ENCODE peak calls at places on chromosome 22, in five cellular contexts. N is stomach, C is esophagus muscularis mucosa, Z is SK-N-SH, T is Panc1. E is an unnamed sample.

GRCh38 chr22:44484618-44485017 is 13.4 kb downstream of the RTL6 start:
- DNase-seq in N (no peak), T (no peak), Z (no peak), C (peak; percentile 79), E (no peak)

GRCh38 chr22:42942351-42942750 is 72.6 kb downstream of the PACSIN2 start:
- DNase-seq in N (no peak), T (no peak), Z (no peak), C (no peak), E (no peak)

GRCh38 chr22:42188808-42189447 is 58.3 kb upstream of the CYP2D6 start:
- DNase-seq in Z (no peak), T (no peak), N (no peak), C (no peak), E (no peak)

GRCh38 chr22:30634477-30635233 is 926 bp upstream of the SLC35E4 start:
- DNase-seq in Z (peak; percentile 90), C (peak; percentile 97), N (peak; percentile 90), T (peak; percentile 73), E (peak; percentile 40)

GRCh38 chr22:38260760-38261477 is 11.9 kb downstream of the TMEM184B start:
- DNase-seq in N (no peak), Z (no peak), T (no peak), C (no peak), E (no peak)

GRCh38 chr22:23289851-23290724 is 109.8 kb downstream of the BCR start:
- DNase-seq in C (no peak), Z (peak; percentile 89), N (peak; percentile 67), T (peak; percentile 25), E (no peak)

GRCh38 chr22:35313311-35314121 is 13.8 kb downstream of the TOM1 start:
- DNase-seq in C (no peak), Z (no peak), T (peak; percentile 53), N (peak; percentile 24), E (no peak)

GRCh38 chr22:49268924-49269323 is 558.7 kb downstream of the BRD1 start:
- DNase-seq in Z (no peak), N (peak; percentile 3), T (no peak), C (no peak), E (no peak)

GRCh38 chr22:30502153-30502552 is 3.3 kb downstream of the SEC14L4 start:
- DNase-seq in T (no peak), N (no peak), C (no peak), Z (no peak), E (no peak)

GRCh38 chr22:20459862-20460261 is 22.2 kb upstream of the SCARF2 start:
- DNase-seq in C (no peak), T (no peak), N (no peak), Z (no peak), E (no peak)

GRCh38 chr22:37549704-37550059 is 10.6 kb upstream of the CDC42EP1 start:
- DNase-seq in Z (peak; percentile 62), T (no peak), N (peak; percentile 90), C (no peak), E (no peak)

GRCh38 chr22:39658806-39659463 is 88.4 kb downstream of the CACNA1I start:
- DNase-seq in Z (no peak), C (no peak), N (no peak), T (no peak), E (no peak)

GRCh38 chr22:39662677-39663034 is 92.1 kb downstream of the CACNA1I start:
- DNase-seq in Z (no peak), N (no peak), C (no peak), T (no peak), E (no peak)

GRCh38 chr22:39663751-39664150 is 93.2 kb downstream of the CACNA1I start:
- DNase-seq in T (no peak), C (no peak), N (peak; percentile 45), Z (no peak), E (no peak)

GRCh38 chr22:39661842-39662676 is 91.5 kb downstream of the CACNA1I start:
- DNase-seq in Z (no peak), C (no peak), T (no peak), N (peak; percentile 37), E (no peak)

DNA sequence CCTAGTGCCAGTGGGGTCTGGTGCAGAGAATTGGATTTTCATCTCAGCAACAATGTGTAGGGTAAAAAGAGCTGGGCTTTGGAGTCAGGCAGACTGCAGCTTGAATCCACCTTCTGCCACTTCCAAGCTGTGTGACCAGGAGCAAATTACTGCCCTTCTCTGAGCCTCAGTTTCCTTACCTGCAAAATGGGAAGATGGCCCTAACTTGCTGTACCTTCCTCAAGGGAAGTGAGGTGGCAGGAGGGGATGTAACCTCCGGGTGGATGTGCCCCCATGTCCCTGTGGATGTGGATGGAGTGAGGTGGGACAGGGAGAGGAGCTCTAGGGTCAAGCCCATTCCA is 90.9 kb downstream of the CACNA1I start:
- DNase-seq in Z (no peak), T (no peak), N (no peak), C (no peak), E (no peak)
- H3K4me3 ChIP-seq in Z (no peak overlapping the region), T (no peak overlapping the region), N (no peak overlapping the region), C (no peak overlapping the region), E (no peak overlapping the region)

GRCh38 chr22:19432092-19432844 is at the start of gene MRPL40:
- DNase-seq in T (peak; percentile 39), C (peak; percentile 96), N (peak; percentile 94), Z (peak; percentile 98), E (no peak)

GRCh38 chr22:19429950-19430889 is 1.3 kb downstream of the HIRA start:
- DNase-seq in Z (peak; percentile 40), N (peak; percentile 40), T (no peak), C (no peak), E (no peak)

GRCh38 chr22:19434829-19435580 is 2.7 kb downstream of the MRPL40 start:
- DNase-seq in N (no peak), C (no peak), Z (no peak), T (no peak), E (no peak)

GRCh38 chr22:19430890-19431541 is 517 bp downstream of the HIRA start:
- DNase-seq in C (no peak), Z (peak; percentile 62), N (peak; percentile 65), T (no peak), E (no peak)

DNA sequence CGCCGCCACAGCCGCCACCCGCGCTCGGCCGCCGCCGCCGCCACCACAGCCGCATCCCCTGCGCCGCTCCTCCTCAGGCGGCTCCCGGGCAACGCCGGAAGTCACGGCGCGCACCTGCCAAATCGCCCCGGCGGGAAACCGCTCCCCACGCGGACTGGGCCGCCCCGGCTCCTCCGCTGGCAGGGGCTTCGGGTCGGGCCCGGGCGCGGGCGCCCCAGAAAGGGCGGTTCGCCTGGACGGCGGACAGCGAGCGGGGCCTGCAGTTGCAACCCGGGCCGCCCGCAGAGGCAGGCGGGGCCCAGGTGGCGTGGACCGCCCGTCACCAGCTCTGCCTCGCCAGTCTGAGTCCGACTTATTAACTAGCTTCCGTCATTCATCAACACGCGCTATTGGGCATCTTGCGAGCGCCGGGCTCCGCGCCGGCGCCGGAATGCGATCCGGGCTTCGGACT is at the start of gene HIRA:
- DNase-seq in Z (peak; percentile 92), N (peak; percentile 84), C (no peak), T (no peak), E (no peak)
- TF ChIP-seq POLR2AphosphoS5 in Z (no peak), N (peak; percentile 50), C (peak; percentile 76), T (no peak), E (no peak)

DNA sequence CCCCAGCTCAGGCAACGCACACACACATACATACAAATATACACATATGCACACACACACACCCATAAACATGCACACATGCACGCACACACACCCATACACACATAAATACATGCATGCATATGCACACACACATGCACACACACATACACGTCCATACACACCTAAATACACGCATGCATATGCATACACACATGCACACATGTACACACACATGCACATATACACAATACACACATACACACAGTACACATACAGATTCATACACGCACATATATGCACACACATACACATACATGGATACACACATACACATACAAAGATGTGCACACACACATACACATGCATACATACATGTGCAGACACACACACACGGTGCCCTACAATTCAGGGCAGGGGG is 496.6 kb downstream of the TBC1D22A start:
- DNase-seq in C (no peak), T (no peak), Z (no peak), N (no peak), E (no peak)
- H3K9me3 ChIP-seq in C (no peaks in the 10 kb centered on the region), T (no peaks in the 10 kb centered on the region), Z (no peaks in the 10 kb centered on the region), N (peaks cover 3% of the 10 kb centered on the region), E (no peaks in the 10 kb centered on the region)

GRCh38 chr22:28736296-28737155 is 5.1 kb downstream of the CHEK2 start:
- DNase-seq in N (no peak), C (no peak), Z (no peak), T (no peak), E (no peak)
- H3K4me3 ChIP-seq in N (no peak overlapping the region), C (no peak overlapping the region), Z (no peak overlapping the region), T (no peak overlapping the region), E (no peak overlapping the region)

GRCh38 chr22:25081409-25081824 is 118.2 kb upstream of the CRYBB3 start:
- DNase-seq in C (no peak), Z (peak; percentile 58), N (peak; percentile 57), T (peak; percentile 17), E (no peak)

GRCh38 chr22:25082096-25082495 is 117.6 kb upstream of the CRYBB3 start:
- DNase-seq in C (no peak), N (no peak), Z (no peak), T (no peak), E (no peak)

GRCh38 chr22:25083414-25084166 is 116.1 kb upstream of the CRYBB3 start:
- DNase-seq in T (no peak), C (no peak), N (no peak), Z (peak; percentile 30), E (no peak)

GRCh38 chr22:25078591-25078990 is 121.1 kb upstream of the CRYBB3 start:
- DNase-seq in C (no peak), Z (no peak), T (no peak), N (no peak), E (no peak)

DNA sequence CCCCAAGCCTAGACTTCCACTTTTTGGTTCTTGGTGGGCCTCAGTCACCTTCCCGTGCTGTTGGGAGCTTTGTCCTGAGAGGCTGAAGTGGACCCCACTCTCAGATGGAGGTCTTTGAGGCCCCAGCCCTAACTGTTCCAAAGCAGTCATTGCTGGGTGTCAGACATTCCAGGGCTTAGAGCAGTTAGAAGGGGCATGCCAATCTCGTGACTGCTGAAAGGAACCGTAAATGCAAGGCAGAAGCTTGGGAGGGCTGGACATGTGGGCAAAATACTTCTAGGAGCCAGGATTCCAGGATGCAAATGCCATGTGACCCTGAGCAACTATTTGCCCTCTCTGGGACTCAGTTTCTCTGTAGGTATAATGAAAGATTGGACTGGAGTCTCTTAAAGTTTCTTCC is 118.8 kb upstream of the CRYBB3 start:
- DNase-seq in T (no peak), Z (no peak), C (no peak), N (no peak), E (no peak)
- TF ChIP-seq POLR2AphosphoS5 in T (no peak), Z (no peak), C (no peak), N (no peak), E (no peak)

GRCh38 chr22:47202819-47203553 is 440.5 kb downstream of the TBC1D22A start:
- DNase-seq in N (no peak), T (no peak), C (peak; percentile 81), Z (no peak), E (no peak)
- H3K9me3 ChIP-seq in N (no peaks in the 10 kb centered on the region), T (no peaks in the 10 kb centered on the region), C (no peaks in the 10 kb centered on the region), Z (no peaks in the 10 kb centered on the region), E (no peaks in the 10 kb centered on the region)

DNA sequence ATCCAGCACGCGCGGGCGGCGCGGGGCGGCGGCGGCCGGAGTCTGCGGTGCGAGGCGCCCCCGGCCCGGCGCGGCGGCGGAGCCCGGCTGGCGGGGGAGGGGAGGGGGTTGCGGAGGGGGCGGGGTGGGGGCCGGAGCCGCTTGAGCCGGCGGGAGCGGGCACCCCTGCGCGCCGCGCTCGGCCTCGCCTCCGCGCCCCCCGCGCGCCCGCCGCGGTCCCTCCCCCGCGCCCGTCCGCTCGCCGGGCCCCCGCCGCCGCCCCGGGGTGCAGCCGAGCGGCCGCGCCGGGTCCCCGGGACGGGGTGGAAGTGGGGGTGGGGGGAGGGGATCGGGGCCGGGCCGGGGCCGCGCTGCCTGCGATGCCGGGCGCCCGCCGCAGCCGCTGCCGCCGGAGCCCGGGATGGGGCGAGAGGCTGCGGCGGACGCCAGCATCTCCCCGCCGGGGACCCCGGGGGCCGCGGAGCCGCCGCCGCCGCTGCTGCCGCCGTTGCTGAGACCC is 284 bp downstream of the MGAT3 start:
- DNase-seq in C (no peak), N (no peak), T (no peak), Z (peak; percentile 82), E (no peak)
- H3K4me3 ChIP-seq in C (peak overlapping the region; percentile 56), N (peak overlapping the region; percentile 55), T (peak overlapping the region; percentile 22), Z (peak overlapping the region; percentile 41), E (peak overlapping the region; percentile 87)